ENCODE peak calls at places on chromosomes 7 and 10, in seven cellular contexts. G is A549, Y is GM12878, L is HCT116, Q is HepG2, W is K562, K is SK-N-SH. V is an unnamed sample.
A peak's percentile ranks its signal among the peaks of the same experiment; 100 is the strongest.

GRCh38 chr7:12884033-12884432 is 196.6 kb downstream of the ARL4A start:
- DNase-seq in Y (no peak), L (no peak), W (no peak), Q (no peak), K (no peak), G (no peak), V (no peak)

GRCh38 chr7:33753881-33754525 is 151.3 kb upstream of the BMPER start:
- DNase-seq in Q (no peak), W (no peak), Y (no peak), K (no peak), G (no peak), L (no peak), V (no peak)

GRCh38 chr7:106418094-106418493 is 133.3 kb upstream of the NAMPT start:
- DNase-seq in Q (no peak), Y (no peak), L (no peak), W (no peak), G (no peak), K (no peak), V (peak; percentile 72)

GRCh38 chr10:14571866-14572507 is 202.7 kb downstream of the FAM107B start:
- DNase-seq in G (peak; percentile 71), W (no peak), Q (peak; percentile 96), K (no peak), Y (no peak), L (no peak), V (no peak)

GRCh38 chr7:93442478-93443224 is 131.9 kb downstream of the CALCR start:
- DNase-seq in Y (no peak), K (no peak), W (peak; percentile 68), L (peak; percentile 34), G (peak; percentile 28), Q (peak; percentile 26), V (peak; percentile 17)

GRCh38 chr7:147406521-147407115 is 1183.9 kb upstream of the C7orf33 start:
- DNase-seq in W (no peak), Q (no peak), L (no peak), Y (no peak), K (no peak), G (no peak), V (no peak)

GRCh38 chr10:128296608-128297007 is 170.4 kb upstream of the MKI67 start:
- DNase-seq in Q (no peak), G (no peak), W (no peak), K (no peak), Y (no peak), L (no peak), V (no peak)

GRCh38 chr7:101599787-101600186 is 29.3 kb downstream of the MYL10 start:
- DNase-seq in G (no peak), W (no peak), K (no peak), Y (no peak), Q (no peak), L (no peak), V (no peak)

GRCh38 chr7:1941464-1942025 is 271.5 kb downstream of the ELFN1 start:
- DNase-seq in G (no peak), Q (no peak), Y (no peak), W (no peak), K (no peak), L (no peak), V (no peak)

GRCh38 chr10:11363497-11363896 is 248.0 kb downstream of the USP6NL start:
- DNase-seq in Y (no peak), G (no peak), K (no peak), L (no peak), W (no peak), Q (no peak), V (no peak)

GRCh38 chr10:14389981-14390590 is 59.4 kb upstream of the FRMD4A start:
- DNase-seq in K (no peak), W (no peak), Q (no peak), G (no peak), Y (peak; percentile 83), L (no peak), V (no peak)

GRCh38 chr7:102425639-102426267 is 7.6 kb upstream of the ORAI2 start:
- DNase-seq in L (no peak), K (no peak), G (no peak), W (no peak), Y (peak; percentile 84), Q (no peak), V (peak; percentile 84)

GRCh38 chr10:110410329-110411046 is 87.2 kb upstream of the DUSP5 start:
- DNase-seq in Y (no peak), Q (peak; percentile 42), K (no peak), G (peak; percentile 96), L (peak; percentile 91), W (no peak), V (no peak)

GRCh38 chr10:129741978-129742741 is 221.9 kb downstream of the EBF3 start:
- DNase-seq in K (no peak), Y (no peak), Q (no peak), W (no peak), G (no peak), L (no peak), V (no peak)

GRCh38 chr10:29517352-29517923 is 117.3 kb downstream of the SVIL start:
- DNase-seq in G (peak; percentile 61), L (peak; percentile 16), W (peak; percentile 52), Q (peak; percentile 43), Y (no peak), K (peak; percentile 71), V (peak; percentile 39)

GRCh38 chr7:74179935-74180604 is 5.9 kb downstream of the EIF4H start:
- DNase-seq in W (no peak), L (no peak), Q (no peak), Y (no peak), K (no peak), G (no peak), V (no peak)

GRCh38 chr7:74181821-74182220 is 7.7 kb downstream of the EIF4H start:
- DNase-seq in L (no peak), K (no peak), W (no peak), G (no peak), Y (no peak), Q (no peak), V (no peak)

GRCh38 chr7:74180866-74181265 is 6.7 kb downstream of the EIF4H start:
- DNase-seq in Q (no peak), W (no peak), K (no peak), G (no peak), L (no peak), Y (no peak), V (no peak)

GRCh38 chr7:74176555-74176954 is 2.4 kb downstream of the EIF4H start:
- DNase-seq in K (no peak), Y (no peak), G (no peak), W (no peak), Q (no peak), L (no peak), V (no peak)

DNA sequence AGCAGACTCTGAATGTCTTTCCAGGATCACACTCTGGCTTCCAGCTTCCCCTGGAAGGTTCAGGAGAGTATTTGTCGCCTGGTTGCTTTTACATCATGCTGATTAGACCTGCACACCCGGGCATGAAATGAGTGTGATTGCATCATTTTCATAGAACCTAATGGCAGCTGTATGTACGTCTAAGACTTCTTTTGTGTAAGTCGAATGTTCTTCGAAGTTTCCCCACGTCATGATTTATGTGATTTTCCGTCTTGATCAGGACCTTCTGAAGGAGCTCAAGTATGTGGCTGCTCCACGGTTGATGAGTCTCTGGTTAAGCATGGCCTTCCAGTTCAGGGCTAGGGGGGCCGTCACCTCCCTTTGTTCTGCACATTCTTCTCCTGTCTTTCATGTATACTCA is 4.5 kb downstream of the EIF4H start:
- DNase-seq in G (no peak), Y (no peak), Q (no peak), K (no peak), W (peak; percentile 28), L (no peak), V (no peak)
- TF ChIP-seq REST in G (no peak), Y (no peak), Q (no peak), K (no peak), W (no peak), L (no peak), V (no peak)

DNA sequence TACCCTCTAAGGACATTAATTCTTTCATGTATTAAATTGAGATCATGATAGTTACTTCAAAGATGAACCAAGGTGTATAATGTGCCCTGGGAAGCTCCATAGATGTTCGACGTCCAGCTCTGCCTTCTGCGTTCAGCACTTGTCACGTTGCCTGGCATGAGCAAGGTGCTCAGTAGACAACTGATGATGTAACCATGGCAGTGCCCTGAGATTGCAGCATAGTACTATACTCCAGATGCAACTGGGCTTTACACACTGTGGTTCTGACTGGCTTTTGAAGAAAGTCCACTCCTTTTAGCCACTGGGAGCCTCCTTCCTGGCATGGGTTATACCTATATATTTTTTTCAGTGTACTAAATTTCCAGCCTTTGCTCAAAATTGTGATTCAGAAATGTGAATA is 355.8 kb upstream of the SORCS1 start:
- DNase-seq in Q (no peak), G (no peak), Y (no peak), W (no peak), L (no peak), K (no peak), V (no peak)
- TF ChIP-seq CTCF in Q (no peak), G (no peak), Y (no peak), W (no peak), L (no peak), K (no peak), V (no peak)

GRCh38 chr10:33136271-33136670 is 178.2 kb upstream of the ITGB1 start:
- DNase-seq in L (no peak), K (no peak), W (no peak), Q (no peak), Y (peak; percentile 32), G (no peak), V (no peak)

GRCh38 chr10:33136781-33137180 is 178.8 kb upstream of the ITGB1 start:
- DNase-seq in G (no peak), W (no peak), Q (no peak), L (peak; percentile 68), Y (no peak), K (no peak), V (no peak)

GRCh38 chr10:33137356-33138007 is 179.5 kb upstream of the ITGB1 start:
- DNase-seq in Y (no peak), W (no peak), Q (no peak), K (no peak), L (no peak), G (no peak), V (no peak)

GRCh38 chr10:33142290-33142689 is 184.3 kb upstream of the ITGB1 start:
- DNase-seq in K (no peak), Q (no peak), Y (no peak), G (no peak), W (no peak), L (no peak), V (no peak)

GRCh38 chr10:33139191-33139646 is 181.2 kb upstream of the ITGB1 start:
- DNase-seq in Q (no peak), Y (no peak), G (no peak), L (no peak), K (no peak), W (no peak), V (no peak)
- TF ChIP-seq REST in Q (no peak), Y (no peak), G (no peak), L (no peak), K (no peak), W (no peak), V (no peak)

GRCh38 chr7:35545831-35546230 is 149.1 kb downstream of the HERPUD2 start:
- DNase-seq in G (no peak), W (no peak), K (no peak), L (no peak), Q (no peak), Y (no peak), V (no peak)
- TF ChIP-seq CTCF in G (no peak), W (no peak), K (no peak), L (no peak), Q (no peak), Y (no peak), V (no peak)

V was measured in HL-60.